ENCODE peak calls at places on chromosome 18, in seven cellular contexts. I is adipocyte, P is retinal pigment epithelial cell, X is cardiac fibroblast, F is AG09309, S is endodermal cell, C is epithelial cell of proximal tubule. A is an unnamed sample.

GRCh38 chr18:14921547-14921946 is 173.6 kb downstream of the ANKRD30B start:
- DNase-seq in I (no peak), P (no peak), X (no peak), F (no peak), S (no peak), C (no peak), A (no peak)

GRCh38 chr18:23377669-23378469 is 75.2 kb upstream of the RIOK3 start:
- DNase-seq in I (peak), P (peak), X (peak), F (peak), S (no peak), C (no peak), A (no peak)

GRCh38 chr18:40404284-40404683 is 1550.8 kb upstream of the PIK3C3 start:
- DNase-seq in I (peak), P (no peak), X (no peak), F (no peak), S (no peak), C (no peak), A (no peak)

GRCh38 chr18:75090336-75090735 is 118.6 kb downstream of the PTGR3 start:
- DNase-seq in I (no peak), P (no peak), X (no peak), F (no peak), S (peak), C (no peak), A (no peak)

GRCh38 chr18:32383040-32383819 is 87.5 kb downstream of the GAREM1 start:
- DNase-seq in I (peak), P (peak), X (peak), F (peak), S (no peak), C (peak), A (no peak)

GRCh38 chr18:24731981-24732380 is 271.5 kb downstream of the HRH4 start:
- DNase-seq in I (no peak), P (no peak), X (no peak), F (no peak), S (no peak), C (no peak), A (no peak)

GRCh38 chr18:31741096-31741735 is 19.5 kb downstream of the SLC25A52 start:
- DNase-seq in I (peak), P (no peak), X (peak), F (no peak), S (peak), C (no peak), A (peak)

GRCh38 chr18:11689031-11689971 is at the start of gene GNAL:
- DNase-seq in I (peak), P (peak), X (peak), F (peak), S (peak), C (peak), A (peak)

GRCh38 chr18:58960946-58961722 is 96.5 kb downstream of the ZNF532 start:
- DNase-seq in I (no peak), P (no peak), X (peak), F (no peak), S (peak), C (no peak), A (peak)

GRCh38 chr18:33470229-33470628 is 29.7 kb upstream of the CCDC178 start:
- DNase-seq in I (no peak), P (no peak), X (peak), F (no peak), S (no peak), C (no peak), A (no peak)

GRCh38 chr18:2406544-2406943 is 164.8 kb downstream of the METTL4 start:
- DNase-seq in I (peak), P (no peak), X (peak), F (no peak), S (no peak), C (no peak), A (no peak)

GRCh38 chr18:26227051-26227672 is 917 bp downstream of the TAF4B start:
- DNase-seq in I (peak), P (no peak), X (peak), F (no peak), S (no peak), C (no peak), A (no peak)

GRCh38 chr18:45670281-45670962 is 53.6 kb upstream of the SLC14A1 start:
- DNase-seq in I (no peak), P (peak), X (peak), F (peak), S (peak), C (no peak), A (no peak)

GRCh38 chr18:70232251-70232650 is 26.8 kb upstream of the RTTN start:
- DNase-seq in I (no peak), P (no peak), X (no peak), F (no peak), S (no peak), C (no peak), A (no peak)

GRCh38 chr18:35355140-35355618 is 11.0 kb upstream of the ZNF24 start:
- DNase-seq in I (peak), P (peak), X (peak), F (no peak), S (peak), C (no peak), A (peak)

GRCh38 chr18:70491734-70492348 is 203.0 kb downstream of the SOCS6 start:
- DNase-seq in I (peak), P (no peak), X (peak), F (no peak), S (peak), C (peak), A (peak)

GRCh38 chr18:50611529-50611941 is 51.6 kb downstream of the MAPK4 start:
- DNase-seq in I (no peak), P (no peak), X (peak), F (no peak), S (peak), C (no peak), A (no peak)

GRCh38 chr18:55779711-55780590 is 192.0 kb upstream of the TCF4 start:
- DNase-seq in I (peak), P (no peak), X (peak), F (no peak), S (peak), C (no peak), A (no peak)

GRCh38 chr18:55780591-55781071 is 192.6 kb upstream of the TCF4 start:
- DNase-seq in I (no peak), P (no peak), X (peak), F (no peak), S (no peak), C (no peak), A (no peak)

GRCh38 chr18:55777666-55778304 is 189.8 kb upstream of the TCF4 start:
- DNase-seq in I (no peak), P (no peak), X (no peak), F (no peak), S (no peak), C (no peak), A (no peak)

GRCh38 chr18:55778731-55779460 is 190.9 kb upstream of the TCF4 start:
- DNase-seq in I (no peak), P (no peak), X (peak), F (no peak), S (no peak), C (no peak), A (no peak)

DNA sequence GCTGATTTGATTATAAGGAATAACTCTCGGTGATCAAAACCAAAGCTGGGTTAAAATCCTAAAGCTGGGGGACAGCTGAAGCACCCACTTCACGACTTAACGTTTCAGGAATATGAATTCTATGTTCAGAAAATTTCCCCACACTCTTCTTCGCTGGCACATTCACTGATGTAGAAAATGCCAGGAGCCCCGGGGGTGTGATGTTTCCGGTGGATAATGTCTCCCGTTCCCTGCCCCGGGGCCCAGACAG is 191.4 kb upstream of the TCF4 start:
- DNase-seq in I (no peak), P (no peak), X (peak), F (no peak), S (no peak), C (no peak), A (no peak)
- H3K4me3 ChIP-seq in I (peak), P (peak), X (peak), F (peak), S (peak), C (peak), A (peak)

GRCh38 chr18:57853133-57853532 is 50.0 kb upstream of the ATP8B1 start:
- DNase-seq in I (no peak), P (no peak), X (no peak), F (no peak), S (no peak), C (no peak), A (no peak)
- H3K4me3 ChIP-seq in I (no peak), P (no peak), X (no peak), F (no peak), S (no peak), C (no peak), A (no peak)

GRCh38 chr18:9915291-9916066 is 1.7 kb downstream of the VAPA start:
- DNase-seq in I (no peak), P (no peak), X (no peak), F (no peak), S (no peak), C (no peak), A (no peak)

GRCh38 chr18:9914584-9915290 is 921 bp downstream of the VAPA start:
- DNase-seq in I (peak), P (peak), X (peak), F (peak), S (peak), C (no peak), A (peak)

GRCh38 chr18:9914334-9914583 is 443 bp downstream of the VAPA start:
- DNase-seq in I (no peak), P (no peak), X (no peak), F (no peak), S (no peak), C (no peak), A (no peak)

GRCh38 chr18:9916814-9917213 is 3.0 kb downstream of the VAPA start:
- DNase-seq in I (no peak), P (no peak), X (no peak), F (no peak), S (no peak), C (no peak), A (no peak)

DNA sequence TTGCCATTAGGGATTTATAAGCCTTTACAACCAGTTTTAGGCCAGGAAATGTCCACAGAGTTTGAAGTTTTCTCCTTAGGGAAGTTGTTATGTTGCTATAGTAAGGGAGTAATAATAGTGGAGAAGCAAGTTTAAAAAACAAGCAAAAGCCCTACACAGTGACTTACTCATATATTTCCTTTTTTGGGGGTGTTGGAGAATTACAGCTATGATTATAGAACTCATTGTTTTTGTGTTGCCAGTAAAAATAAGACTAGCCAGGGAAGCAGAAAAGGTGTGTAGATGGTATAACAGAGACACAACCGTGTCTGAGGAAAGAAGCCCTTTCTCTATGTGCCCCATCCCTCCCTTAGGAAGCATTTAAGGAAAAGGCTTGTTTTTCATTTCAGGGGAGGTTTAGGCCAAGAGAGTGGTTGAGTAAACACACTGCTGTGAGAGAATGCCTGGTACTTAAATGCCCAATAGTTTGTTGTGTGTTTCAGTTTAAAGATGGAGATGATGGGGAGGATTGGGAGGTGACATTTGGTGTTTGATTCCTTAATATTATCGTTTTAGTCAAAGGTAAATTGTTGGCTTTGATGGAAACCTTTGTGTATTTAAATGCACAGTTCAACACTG is 2.4 kb downstream of the VAPA start:
- DNase-seq in I (peak), P (no peak), X (peak), F (no peak), S (no peak), C (no peak), A (no peak)
- H3K4me3 ChIP-seq in I (peak), P (peak), X (peak), F (peak), S (peak), C (peak), A (peak)

GRCh38 chr18:13302611-13303267 is 84.2 kb downstream of the LDLRAD4 start:
- DNase-seq in I (no peak), P (no peak), X (no peak), F (no peak), S (no peak), C (no peak), A (no peak)
- H3K4me3 ChIP-seq in I (no peak), P (no peak), X (no peak), F (no peak), S (no peak), C (no peak), A (no peak)

GRCh38 chr18:47251289-47252120 is at the start of gene SKOR2:
- DNase-seq in I (peak), P (no peak), X (no peak), F (no peak), S (peak), C (no peak), A (no peak)
- H3K4me3 ChIP-seq in I (no peak), P (no peak), X (no peak), F (no peak), S (peak), C (no peak), A (no peak)

GRCh38 chr18:76988015-76988826 is 144.4 kb downstream of the MBP start:
- DNase-seq in I (no peak), P (no peak), X (no peak), F (no peak), S (peak), C (no peak), A (no peak)
- H3K4me3 ChIP-seq in I (no peak), P (no peak), X (no peak), F (no peak), S (no peak), C (no peak), A (peak)